ENCODE peak calls at places on chromosomes 13 and 19, in five cellular contexts. One of them, this sample, is unnamed. For H3K36me3, H3K4me1 and H3K27me3, the result is how much of the 10 kb centered on the place peaks cover.

GRCh38 chr13:96684472-96684871 is 309.8 kb downstream of the OXGR1 start:
- DNase-seq in aorta: no peak
- DNase-seq in lower lobe of right lung: no peak
- DNase-seq in testis: no peak
- DNase-seq in ovary: no peak
- DNase-seq in this sample: no peak

GRCh38 chr19:40466219-40467006 is at the start of gene SPTBN4:
- DNase-seq in lower lobe of right lung: peak
- DNase-seq in aorta: peak
- DNase-seq in testis: peak
- DNase-seq in ovary: no peak
- DNase-seq in this sample: no peak

GRCh38 chr19:5064896-5065295 is 96.0 kb downstream of the KDM4B start:
- DNase-seq in lower lobe of right lung: no peak
- DNase-seq in testis: no peak
- DNase-seq in aorta: no peak
- DNase-seq in ovary: no peak
- DNase-seq in this sample: no peak

GRCh38 chr13:112941349-112941748 is 27.7 kb upstream of the MCF2L start:
- DNase-seq in aorta: no peak
- DNase-seq in ovary: no peak
- DNase-seq in lower lobe of right lung: no peak
- DNase-seq in testis: no peak
- DNase-seq in this sample: no peak

GRCh38 chr13:37295046-37295445 is 189.6 kb upstream of the CSNK1A1L start:
- DNase-seq in testis: no peak
- DNase-seq in lower lobe of right lung: no peak
- DNase-seq in ovary: no peak
- DNase-seq in aorta: no peak
- DNase-seq in this sample: no peak

GRCh38 chr13:108276060-108276459 is 6.5 kb downstream of the TNFSF13B start:
- DNase-seq in testis: peak
- DNase-seq in ovary: peak
- DNase-seq in lower lobe of right lung: no peak
- DNase-seq in aorta: peak
- DNase-seq in this sample: no peak

GRCh38 chr13:49645451-49645850 is 17.1 kb downstream of the ARL11 start:
- DNase-seq in aorta: no peak
- DNase-seq in ovary: no peak
- DNase-seq in testis: no peak
- DNase-seq in lower lobe of right lung: no peak
- DNase-seq in this sample: no peak

GRCh38 chr13:21324793-21325192 is 134.3 kb downstream of the ZDHHC20 start:
- DNase-seq in aorta: no peak
- DNase-seq in testis: no peak
- DNase-seq in lower lobe of right lung: no peak
- DNase-seq in ovary: no peak
- DNase-seq in this sample: no peak

GRCh38 chr13:62747629-62748028 is 1332.0 kb upstream of the PCDH20 start:
- DNase-seq in testis: no peak
- DNase-seq in ovary: no peak
- DNase-seq in aorta: no peak
- DNase-seq in lower lobe of right lung: no peak
- DNase-seq in this sample: peak

GRCh38 chr19:50414850-50415660 is 3.7 kb upstream of the SPIB start:
- DNase-seq in aorta: peak
- DNase-seq in testis: peak
- DNase-seq in ovary: peak
- DNase-seq in lower lobe of right lung: peak
- DNase-seq in this sample: peak

GRCh38 chr19:47093254-47093653 is 20.3 kb downstream of the ZC3H4 start:
- DNase-seq in testis: no peak
- DNase-seq in aorta: no peak
- DNase-seq in lower lobe of right lung: no peak
- DNase-seq in ovary: no peak
- DNase-seq in this sample: no peak
- H3K36me3 ChIP-seq in testis: under half
- H3K36me3 ChIP-seq in aorta: under half
- H3K36me3 ChIP-seq in lower lobe of right lung: half or more
- H3K36me3 ChIP-seq in ovary: under half
- H3K36me3 ChIP-seq in this sample: half or more

DNA sequence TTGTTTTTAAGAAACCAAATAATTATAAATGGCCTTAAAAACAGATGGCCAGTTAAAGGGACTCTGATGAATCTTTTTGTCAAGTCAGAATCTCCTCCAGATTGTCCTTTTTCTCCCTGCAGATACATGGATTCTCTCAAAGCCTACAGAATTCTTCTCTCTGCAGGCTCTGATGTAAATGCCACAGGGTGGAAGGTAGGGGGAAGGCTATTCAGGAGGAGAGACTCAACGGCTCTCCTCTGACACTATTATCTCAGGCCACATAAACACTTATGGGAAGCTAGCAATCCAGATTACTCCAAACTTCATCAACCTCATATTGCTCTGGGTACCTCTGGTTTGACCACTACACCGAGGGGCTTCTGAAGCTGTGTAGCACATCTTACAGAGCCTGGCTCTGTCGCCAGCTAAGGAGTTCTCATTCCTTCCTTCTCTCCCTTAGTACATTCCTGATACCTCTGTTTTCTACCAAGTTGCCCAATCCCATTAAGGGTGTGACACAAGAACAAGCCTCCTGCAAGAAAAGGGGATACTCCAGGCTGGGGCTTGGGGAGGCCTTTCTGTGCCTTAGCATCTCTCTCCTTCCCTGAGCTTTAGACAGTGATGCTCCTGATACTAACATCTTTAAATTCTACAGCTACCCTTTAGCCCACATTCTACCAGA is 14.9 kb downstream of the LCP1 start:
- DNase-seq in lower lobe of right lung: no peak
- DNase-seq in testis: no peak
- DNase-seq in ovary: no peak
- DNase-seq in aorta: no peak
- DNase-seq in this sample: no peak
- H3K4me1 ChIP-seq in lower lobe of right lung: half or more
- H3K4me1 ChIP-seq in testis: under half
- H3K4me1 ChIP-seq in ovary: under half
- H3K4me1 ChIP-seq in aorta: under half
- H3K4me1 ChIP-seq in this sample: under half

DNA sequence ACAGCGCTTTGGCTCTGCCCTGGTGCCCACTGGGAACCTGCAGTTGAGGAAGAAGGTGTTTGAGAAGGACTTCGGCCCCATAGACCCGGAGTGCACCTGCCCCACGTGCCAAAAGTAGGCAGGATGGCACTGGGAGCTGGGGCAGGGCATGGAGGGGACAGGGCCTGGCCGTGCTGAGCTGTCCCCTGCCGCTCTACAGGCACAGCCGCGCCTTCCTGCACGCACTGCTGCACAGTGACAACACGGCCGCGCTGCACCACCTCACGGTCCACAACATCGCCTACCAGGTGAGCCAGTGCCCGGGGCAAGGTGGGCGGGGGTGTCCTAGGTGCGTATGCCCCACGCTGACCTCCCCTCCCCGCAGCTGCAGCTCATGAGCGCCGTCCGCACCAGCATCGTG is 5.1 kb upstream of the DNM2 start:
- DNase-seq in aorta: no peak
- DNase-seq in ovary: no peak
- DNase-seq in testis: no peak
- DNase-seq in lower lobe of right lung: no peak
- DNase-seq in this sample: no peak
- H3K27me3 ChIP-seq in aorta: under half
- H3K27me3 ChIP-seq in ovary: under half
- H3K27me3 ChIP-seq in testis: under half
- H3K27me3 ChIP-seq in lower lobe of right lung: under half
- H3K27me3 ChIP-seq in this sample: under half

GRCh38 chr19:23384858-23385257 is 10.4 kb downstream of the ZNF91 start:
- DNase-seq in ovary: no peak
- DNase-seq in lower lobe of right lung: no peak
- DNase-seq in aorta: no peak
- DNase-seq in testis: no peak
- DNase-seq in this sample: no peak
- H3K36me3 ChIP-seq in ovary: under half
- H3K36me3 ChIP-seq in lower lobe of right lung: under half
- H3K36me3 ChIP-seq in aorta: under half
- H3K36me3 ChIP-seq in testis: under half
- H3K36me3 ChIP-seq in this sample: under half

DNA sequence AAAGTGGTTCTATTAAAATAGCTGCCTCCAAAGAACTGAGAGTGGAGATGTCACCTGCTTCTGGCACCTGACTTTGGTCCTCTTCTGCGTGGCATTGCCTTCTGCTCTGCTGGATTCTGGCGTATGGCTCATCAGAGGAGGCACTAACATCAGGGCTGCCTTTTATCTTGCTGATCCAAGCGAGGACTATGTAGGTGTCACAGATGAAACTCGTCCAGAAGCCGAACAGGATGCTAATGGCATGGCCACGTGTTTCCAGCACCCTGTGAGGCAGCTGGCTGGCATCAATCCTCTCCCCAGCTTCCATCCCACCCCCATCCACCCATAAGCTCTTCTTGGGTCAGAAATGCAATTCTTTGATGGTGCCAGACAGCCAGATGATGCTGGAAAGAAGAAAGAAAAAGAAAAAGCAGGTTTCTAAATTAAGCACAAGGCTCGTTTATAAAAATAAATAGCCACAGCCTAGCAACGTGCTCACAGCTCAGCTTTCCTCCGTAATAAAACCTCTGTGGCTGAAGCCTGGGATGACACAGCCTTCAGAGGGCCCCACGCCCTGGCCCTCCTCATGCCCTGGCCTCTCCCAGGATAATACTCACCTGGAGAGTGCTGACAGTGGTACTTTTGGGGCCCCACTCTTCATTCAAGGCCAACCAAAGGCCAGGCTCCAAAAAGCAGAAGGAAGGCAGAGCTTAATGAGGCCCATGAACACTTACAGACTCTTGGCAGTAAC is 212.9 kb upstream of the SERP2 start:
- DNase-seq in aorta: peak
- DNase-seq in lower lobe of right lung: no peak
- DNase-seq in ovary: no peak
- DNase-seq in testis: no peak
- DNase-seq in this sample: no peak
- H3K4me1 ChIP-seq in aorta: under half
- H3K4me1 ChIP-seq in lower lobe of right lung: under half
- H3K4me1 ChIP-seq in ovary: under half
- H3K4me1 ChIP-seq in testis: under half
- H3K4me1 ChIP-seq in this sample: under half

GRCh38 chr19:35861640-35862160 is 5.0 kb downstream of the KIRREL2 start:
- DNase-seq in ovary: no peak
- DNase-seq in testis: no peak
- DNase-seq in lower lobe of right lung: no peak
- DNase-seq in aorta: no peak
- DNase-seq in this sample: no peak
- H3K27me3 ChIP-seq in ovary: under half
- H3K27me3 ChIP-seq in testis: under half
- H3K27me3 ChIP-seq in lower lobe of right lung: half or more
- H3K27me3 ChIP-seq in aorta: under half
- H3K27me3 ChIP-seq in this sample: under half

GRCh38 chr19:57288373-57288772 is 8.1 kb downstream of the ZNF460 start:
- DNase-seq in testis: no peak
- DNase-seq in ovary: no peak
- DNase-seq in aorta: no peak
- DNase-seq in lower lobe of right lung: no peak
- DNase-seq in this sample: no peak
- H3K36me3 ChIP-seq in testis: under half
- H3K36me3 ChIP-seq in ovary: under half
- H3K36me3 ChIP-seq in aorta: under half
- H3K36me3 ChIP-seq in lower lobe of right lung: half or more
- H3K36me3 ChIP-seq in this sample: half or more

DNA sequence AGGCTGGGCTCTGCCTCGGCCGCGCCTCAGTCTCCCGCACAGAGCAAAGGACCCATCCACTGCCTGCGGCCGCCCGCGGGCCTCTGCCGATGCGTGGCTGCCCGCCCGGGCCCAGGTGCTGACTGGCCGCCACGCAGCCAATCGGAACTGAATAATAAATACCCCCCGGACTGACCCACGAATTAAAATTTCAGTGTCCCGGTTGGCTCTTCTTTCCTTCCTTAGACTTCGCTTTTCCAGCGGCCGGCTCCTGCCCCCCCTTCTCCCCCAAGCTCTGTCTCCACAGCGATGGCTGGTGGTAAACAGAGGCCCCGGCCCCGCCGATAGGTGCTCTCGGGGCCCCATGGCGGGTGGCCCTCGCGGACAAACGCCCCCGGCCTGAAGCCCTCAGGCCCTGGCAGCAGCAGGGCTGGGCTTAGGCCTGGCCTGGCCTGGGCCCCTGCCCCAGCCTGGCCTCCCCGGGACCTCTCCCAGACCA is 2.6 kb downstream of the ZBTB7A start:
- DNase-seq in testis: peak
- DNase-seq in aorta: no peak
- DNase-seq in lower lobe of right lung: peak
- DNase-seq in ovary: peak
- DNase-seq in this sample: no peak
- H3K4me1 ChIP-seq in testis: half or more
- H3K4me1 ChIP-seq in aorta: under half
- H3K4me1 ChIP-seq in lower lobe of right lung: half or more
- H3K4me1 ChIP-seq in ovary: under half
- H3K4me1 ChIP-seq in this sample: under half

GRCh38 chr13:33176526-33176925 is 109.0 kb downstream of the STARD13 start:
- DNase-seq in testis: no peak
- DNase-seq in lower lobe of right lung: no peak
- DNase-seq in aorta: no peak
- DNase-seq in ovary: no peak
- DNase-seq in this sample: no peak
- H3K27me3 ChIP-seq in testis: under half
- H3K27me3 ChIP-seq in lower lobe of right lung: under half
- H3K27me3 ChIP-seq in aorta: under half
- H3K27me3 ChIP-seq in ovary: under half
- H3K27me3 ChIP-seq in this sample: under half

This sample was measured in BE2C.